ENCODE peak calls at places on chromosomes 13 and 19, in six cellular contexts. X is brain microvascular endothelial cell, I is GM12878, F is HFFc6, Y is progenitor cell of endocrine pancreas, N is GM23338. D is an unnamed sample.

GRCh38 chr19:43775299-43775890 is 5.4 kb downstream of the KCNN4 start:
- DNase-seq in X (no peak), I (no peak), F (no peak), Y (no peak), N (no peak), D (no peak)

GRCh38 chr19:50817941-50818858 is 5.4 kb downstream of the KLK1 start:
- DNase-seq in X (peak), I (peak), F (no peak), Y (peak), N (peak), D (peak)

GRCh38 chr13:85266331-85266730 is 532.9 kb downstream of the SLITRK6 start:
- DNase-seq in X (no peak), I (no peak), F (no peak), Y (no peak), N (no peak), D (no peak)

GRCh38 chr13:49435992-49436391 is 7.9 kb downstream of the CAB39L start:
- DNase-seq in X (peak), I (no peak), F (peak), Y (no peak), N (no peak), D (no peak)

GRCh38 chr13:73038064-73038463 is 20.7 kb upstream of the KLF5 start:
- DNase-seq in X (no peak), I (no peak), F (no peak), Y (no peak), N (peak), D (no peak)

GRCh38 chr19:48351341-48351752 is 12.4 kb downstream of the TMEM143 start:
- DNase-seq in X (peak), I (no peak), F (peak), Y (peak), N (peak), D (peak)

GRCh38 chr19:13623686-13624405 is 117.6 kb upstream of the CACNA1A start:
- DNase-seq in X (no peak), I (no peak), F (no peak), Y (no peak), N (peak), D (no peak)

GRCh38 chr19:30344446-30345425 is 27.4 kb upstream of the ZNF536 start:
- DNase-seq in X (no peak), I (no peak), F (no peak), Y (no peak), N (no peak), D (no peak)

GRCh38 chr13:49248433-49249002 is 793 bp downstream of the CDADC1 start:
- DNase-seq in X (peak), I (no peak), F (peak), Y (no peak), N (no peak), D (no peak)

GRCh38 chr13:110828705-110829104 is 86.2 kb downstream of the ANKRD10 start:
- DNase-seq in X (no peak), I (no peak), F (no peak), Y (no peak), N (no peak), D (no peak)

GRCh38 chr19:32037998-32038732 is 307.2 kb upstream of the ZNF507 start:
- DNase-seq in X (no peak), I (no peak), F (no peak), Y (no peak), N (no peak), D (no peak)

GRCh38 chr13:36674337-36675212 is 755 bp downstream of the SERTM1 start:
- DNase-seq in X (no peak), I (no peak), F (no peak), Y (no peak), N (peak), D (no peak)

GRCh38 chr13:34179481-34179880 is 361.5 kb downstream of the RFC3 start:
- DNase-seq in X (no peak), I (no peak), F (no peak), Y (no peak), N (peak), D (no peak)

GRCh38 chr19:36182612-36183454 is 30.6 kb upstream of the COX7A1 start:
- DNase-seq in X (peak), I (no peak), F (peak), Y (no peak), N (peak), D (no peak)

GRCh38 chr19:1265611-1266115 is 3.5 kb upstream of the CIRBP start:
- DNase-seq in X (peak), I (no peak), F (peak), Y (no peak), N (no peak), D (peak)

GRCh38 chr19:1487576-1488281 is 2.4 kb downstream of the PCSK4 start:
- DNase-seq in X (no peak), I (no peak), F (no peak), Y (no peak), N (no peak), D (no peak)

GRCh38 chr13:21429217-21429616 is 29.9 kb downstream of the ZDHHC20 start:
- DNase-seq in X (no peak), I (no peak), F (no peak), Y (no peak), N (no peak), D (no peak)

DNA sequence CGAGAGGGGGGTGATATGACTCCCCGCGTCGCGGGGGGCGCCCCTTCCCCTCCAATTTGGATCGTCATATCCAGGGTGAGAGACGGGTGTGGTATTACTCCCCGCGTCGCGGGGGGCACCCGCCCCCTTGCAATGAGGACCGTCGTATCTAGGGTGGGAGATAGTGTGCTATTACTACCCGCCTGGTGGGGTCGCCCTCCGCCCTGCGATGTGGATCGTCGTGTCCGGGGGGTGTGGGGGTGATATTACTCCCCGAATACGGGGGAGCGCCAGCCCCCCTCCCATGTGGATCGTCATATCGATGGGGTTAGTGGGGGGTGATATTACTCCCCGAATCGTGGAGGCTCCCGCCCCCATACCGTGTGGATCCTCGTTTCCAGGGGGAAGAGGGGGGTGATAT is 29.2 kb upstream of the RGCC start:
- DNase-seq in X (no peak), I (no peak), F (no peak), Y (no peak), N (peak), D (no peak)
- TF ChIP-seq CTCF in X (peak), I (peak), F (peak), Y (no peak), N (peak), D (no peak)

GRCh38 chr19:58516246-58516836 is 3.3 kb downstream of the ZBTB45 start:
- DNase-seq in X (no peak), I (no peak), F (no peak), Y (no peak), N (no peak), D (no peak)
- TF ChIP-seq CTCF in X (no peak), I (no peak), F (no peak), Y (no peak), N (no peak), D (no peak)

GRCh38 chr13:78586706-78587105 is 16.6 kb downstream of the POU4F1 start:
- DNase-seq in X (no peak), I (no peak), F (no peak), Y (no peak), N (peak), D (no peak)
- TF ChIP-seq CTCF in X (peak), I (peak), F (peak), Y (peak), N (peak), D (no peak)

DNA sequence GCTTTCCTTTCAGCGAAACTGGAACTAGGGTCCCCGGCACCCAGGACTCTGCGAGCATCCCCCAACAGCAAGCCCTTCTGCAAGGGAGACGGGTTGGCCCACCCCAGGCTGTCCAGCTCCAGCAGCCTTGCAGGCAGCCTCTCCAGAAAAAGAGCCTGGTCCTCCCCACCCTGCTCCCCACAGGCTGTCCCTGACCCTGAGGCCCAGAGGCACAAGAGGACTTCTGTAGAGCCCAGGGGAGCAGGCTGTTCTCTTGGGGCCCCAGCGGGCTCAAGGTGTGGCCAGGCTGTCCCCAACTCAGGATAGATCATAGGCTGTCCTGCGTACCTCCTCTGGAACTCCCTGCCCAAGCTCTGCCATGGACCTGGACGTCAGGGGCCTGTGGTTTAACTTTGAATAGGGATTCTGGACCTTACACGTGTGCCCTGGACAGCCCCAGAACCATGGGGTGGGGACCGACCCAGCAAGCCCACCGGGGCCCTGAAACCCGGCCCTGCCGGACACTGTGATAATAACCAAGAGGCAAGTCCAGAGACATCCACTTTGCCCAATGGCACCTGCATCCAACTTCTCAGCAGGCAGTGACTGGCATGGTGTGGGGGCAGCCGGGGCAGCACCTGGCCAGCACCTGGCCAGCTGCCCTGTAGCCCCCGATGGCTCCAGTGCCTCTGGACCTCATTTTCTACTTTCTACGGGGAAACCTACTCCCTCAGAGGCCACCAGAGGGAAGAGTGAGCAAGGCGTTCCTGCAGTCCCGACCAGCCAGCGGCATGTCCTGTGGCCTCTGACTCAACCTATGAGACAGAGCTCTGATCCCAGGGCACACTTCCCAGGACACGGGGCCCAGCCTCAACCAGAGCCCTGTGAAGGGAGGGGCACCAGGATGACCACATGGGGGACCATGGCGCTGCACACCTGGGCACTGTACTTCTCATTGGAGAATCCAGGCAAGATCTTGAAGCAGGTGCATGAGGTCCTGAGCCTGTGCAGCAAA is 50.9 kb upstream of the TPM4 start:
- DNase-seq in X (peak), I (no peak), F (peak), Y (no peak), N (peak), D (no peak)
- TF ChIP-seq CTCF in X (peak), I (peak), F (peak), Y (peak), N (no peak), D (no peak)

DNA sequence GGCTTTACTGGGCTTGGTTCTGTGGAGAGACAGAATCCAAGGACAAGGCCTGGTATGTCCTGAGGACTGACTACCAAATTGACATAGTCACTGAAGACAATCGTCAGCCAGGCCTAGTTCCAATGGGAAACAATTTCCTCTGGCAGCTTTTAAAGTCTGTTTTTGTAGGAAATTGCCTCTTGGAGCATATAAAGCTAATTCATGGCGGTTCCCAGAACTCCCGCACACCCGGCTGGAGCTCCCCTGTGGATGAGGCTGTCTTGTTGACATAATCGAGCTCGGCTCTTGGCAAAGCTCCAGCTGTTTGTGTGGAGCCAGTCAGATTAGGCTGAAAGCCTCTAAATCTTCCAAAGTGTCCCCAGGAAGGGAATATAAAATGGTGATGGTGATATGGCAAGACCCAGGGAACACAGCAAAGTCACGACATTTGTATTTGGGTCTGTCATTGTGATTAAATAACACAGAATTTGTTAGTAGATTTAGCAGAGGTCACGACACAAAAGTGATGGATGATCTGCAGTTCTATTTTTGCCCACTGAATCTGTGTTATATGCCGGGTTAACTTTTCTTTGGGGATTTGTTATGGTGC is 395.0 kb downstream of the PCDH9 start:
- DNase-seq in X (peak), I (no peak), F (no peak), Y (no peak), N (no peak), D (no peak)
- TF ChIP-seq CTCF in X (no peak), I (no peak), F (no peak), Y (no peak), N (no peak), D (no peak)

DNA sequence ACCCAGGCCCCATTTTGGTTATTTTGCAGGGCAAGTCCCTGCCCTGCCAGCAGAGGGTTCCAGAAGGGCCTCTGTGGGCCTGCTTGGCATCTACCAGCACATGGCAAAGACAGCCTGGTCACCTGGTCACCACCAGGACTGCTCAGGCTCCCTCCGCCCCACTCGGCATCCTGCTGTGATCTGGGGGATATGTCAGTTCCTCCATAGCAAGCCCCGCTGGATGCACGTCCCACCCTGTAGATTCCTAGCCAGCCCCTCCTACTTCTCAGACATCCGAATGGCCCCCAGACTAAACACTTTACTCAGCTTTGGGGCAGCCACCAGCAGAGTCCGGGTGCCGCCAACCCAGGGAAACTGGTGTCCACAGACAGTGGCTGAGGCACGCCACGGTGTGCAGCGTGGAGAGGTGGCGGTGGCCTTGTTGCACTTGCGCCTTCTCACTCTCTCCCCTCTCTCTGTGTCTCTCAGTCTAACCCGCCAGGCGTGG is 31.8 kb upstream of the USE1 start:
- DNase-seq in X (no peak), I (no peak), F (no peak), Y (no peak), N (peak), D (peak)
- TF ChIP-seq CTCF in X (no peak), I (peak), F (no peak), Y (no peak), N (no peak), D (no peak)

GRCh38 chr13:48144413-48145035 is 49.6 kb upstream of the MED4 start:
- DNase-seq in X (peak), I (no peak), F (no peak), Y (no peak), N (no peak), D (no peak)
- TF ChIP-seq CTCF in X (no peak), I (no peak), F (no peak), Y (no peak), N (no peak), D (no peak)

GRCh38 chr13:24681930-24682329 is 1.7 kb downstream of the ATP12A start:
- DNase-seq in X (no peak), I (no peak), F (no peak), Y (no peak), N (no peak), D (no peak)

GRCh38 chr13:24680921-24681585 is 845 bp downstream of the ATP12A start:
- DNase-seq in X (no peak), I (no peak), F (no peak), Y (no peak), N (peak), D (no peak)

GRCh38 chr13:24682353-24682752 is 2.1 kb downstream of the ATP12A start:
- DNase-seq in X (no peak), I (no peak), F (no peak), Y (no peak), N (no peak), D (no peak)

GRCh38 chr13:24679686-24680085 is 522 bp upstream of the ATP12A start:
- DNase-seq in X (no peak), I (no peak), F (no peak), Y (no peak), N (no peak), D (no peak)

GRCh38 chr13:24680258-24680920 is at the start of gene ATP12A:
- DNase-seq in X (no peak), I (no peak), F (no peak), Y (peak), N (peak), D (peak)
- TF ChIP-seq CTCF in X (no peak), I (no peak), F (no peak), Y (peak), N (no peak), D (no peak)

GRCh38 chr19:4375164-4375619 is 25.2 kb downstream of the SH3GL1 start:
- DNase-seq in X (no peak), I (no peak), F (peak), Y (peak), N (peak), D (no peak)

GRCh38 chr19:4374451-4375163 is 25.7 kb downstream of the SH3GL1 start:
- DNase-seq in X (peak), I (no peak), F (peak), Y (no peak), N (no peak), D (no peak)

GRCh38 chr19:4376245-4376990 is 23.9 kb downstream of the SH3GL1 start:
- DNase-seq in X (no peak), I (no peak), F (no peak), Y (no peak), N (peak), D (no peak)

GRCh38 chr19:4376991-4377781 is 23.2 kb downstream of the SH3GL1 start:
- DNase-seq in X (no peak), I (no peak), F (peak), Y (no peak), N (no peak), D (no peak)

DNA sequence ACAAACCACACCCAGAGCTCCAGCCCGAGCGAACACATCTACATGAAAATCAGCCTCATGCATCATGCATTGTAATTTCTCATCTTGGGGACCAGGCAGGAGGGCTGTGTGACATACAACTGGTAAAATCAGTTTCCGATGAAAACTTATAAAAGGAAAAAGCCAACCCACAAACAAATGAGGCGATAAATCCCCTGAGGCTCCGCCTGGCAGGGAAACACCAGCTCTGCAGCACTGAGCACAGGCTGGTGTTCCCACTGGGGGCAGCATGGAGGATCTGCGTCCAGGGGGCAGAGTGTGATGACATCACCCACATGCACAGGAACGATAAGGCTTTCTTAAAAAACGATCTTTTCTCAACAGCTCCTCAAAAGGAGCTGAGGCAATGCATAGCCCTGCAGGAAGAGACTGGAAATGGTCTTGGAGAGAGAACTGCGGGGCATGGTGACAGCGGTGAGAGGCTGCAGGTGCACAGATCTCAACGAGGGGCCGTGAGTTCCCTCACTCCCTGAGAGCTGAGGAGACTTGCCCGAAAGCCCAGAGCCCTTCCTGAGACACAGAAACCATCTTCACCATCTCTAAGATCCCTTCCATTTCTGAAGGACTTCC is 24.6 kb downstream of the SH3GL1 start:
- DNase-seq in X (peak), I (peak), F (peak), Y (no peak), N (peak), D (no peak)
- TF ChIP-seq CTCF in X (peak), I (peak), F (peak), Y (peak), N (peak), D (no peak)

DNA sequence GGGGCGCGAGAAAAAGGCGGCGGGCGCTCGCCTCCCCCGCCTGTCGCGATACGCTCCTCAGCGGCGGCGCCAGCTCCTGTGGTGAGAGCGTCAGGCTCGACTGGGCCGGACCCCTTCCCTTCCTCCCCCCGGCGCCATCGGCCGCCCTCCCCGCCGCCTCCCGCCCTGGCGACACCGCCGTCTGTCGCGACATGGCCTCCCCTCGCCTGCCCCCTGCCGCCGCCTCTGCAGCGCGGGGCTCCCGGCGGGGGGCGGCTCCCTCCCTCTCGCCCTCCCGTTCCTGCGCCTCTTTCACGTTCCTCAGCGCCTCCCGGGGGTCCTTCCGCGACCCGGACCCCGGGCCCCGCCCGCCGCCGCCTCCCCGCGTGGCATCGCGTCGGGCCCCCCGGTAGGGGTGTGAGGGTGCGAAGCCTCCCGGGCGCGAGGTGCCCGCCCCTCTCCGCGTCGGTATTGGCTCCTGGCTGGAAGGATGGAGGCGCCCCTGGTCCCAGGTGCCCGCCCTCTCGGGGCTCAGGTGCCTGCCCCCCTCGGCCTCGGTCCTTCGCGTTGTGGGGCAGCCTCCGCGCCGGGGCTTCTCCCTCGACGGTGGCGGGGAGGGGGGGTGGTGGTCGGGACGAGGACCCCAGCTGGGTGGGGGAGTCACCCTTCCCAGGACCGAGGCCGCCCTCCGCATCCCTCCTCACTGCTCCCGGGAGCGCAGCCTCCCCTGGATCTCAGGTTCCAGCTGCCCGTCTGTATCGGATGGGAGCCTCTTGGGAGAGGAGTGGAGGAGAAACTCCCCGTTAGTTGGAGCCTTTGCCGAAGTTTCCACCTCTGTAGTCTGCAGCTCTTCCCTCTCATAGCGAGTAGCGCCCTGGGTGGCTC is 583 bp downstream of the CNOT3 start:
- DNase-seq in X (no peak), I (no peak), F (no peak), Y (peak), N (peak), D (peak)
- TF ChIP-seq CTCF in X (no peak), I (no peak), F (peak), Y (peak), N (peak), D (no peak)